ENCODE peak calls at places on chromosome 9, in ten cellular contexts. N is A549, G is body of pancreas, W is NB4, O is tibial nerve, A is stomach, S is sigmoid colon, R is HCT116, B is prostate gland, Q is transverse colon. X is an unnamed sample.

GRCh38 chr9:6628714-6629113 is 16.8 kb downstream of the GLDC start:
- DNase-seq in N (no peak), G (no peak), W (peak; percentile 25), O (no peak), A (no peak), S (no peak), R (no peak), B (no peak), Q (no peak), X (no peak)

GRCh38 chr9:124394596-124394995 is 20.6 kb downstream of the PSMB7 start:
- DNase-seq in N (no peak), G (no peak), W (peak; percentile 40), O (no peak), A (no peak), S (no peak), R (no peak), B (no peak), Q (no peak), X (no peak)

GRCh38 chr9:71549023-71549422 is 219.3 kb downstream of the CEMIP2 start:
- DNase-seq in N (no peak), G (no peak), W (peak; percentile 1), O (no peak), A (no peak), S (no peak), R (no peak), B (no peak), Q (no peak), X (no peak)

GRCh38 chr9:82101475-82101874 is 112.9 kb downstream of the SPATA31D1 start:
- DNase-seq in N (no peak), G (no peak), W (peak; percentile 5), O (no peak), A (no peak), S (no peak), R (peak; percentile 6), B (no peak), Q (no peak), X (no peak)

GRCh38 chr9:79610019-79610760 is 38.4 kb downstream of the TLE4 start:
- DNase-seq in N (no peak), G (no peak), W (peak; percentile 13), O (no peak), A (no peak), S (no peak), R (no peak), B (no peak), Q (no peak), X (no peak)

GRCh38 chr9:20292002-20292401 is 330.3 kb downstream of the MLLT3 start:
- DNase-seq in N (peak; percentile 46), G (no peak), W (no peak), O (no peak), A (no peak), S (no peak), R (peak; percentile 60), B (no peak), Q (no peak), X (no peak)

GRCh38 chr9:111691686-111692329 is 30.4 kb downstream of the GNG10 start:
- DNase-seq in N (peak; percentile 16), G (no peak), W (peak; percentile 60), O (no peak), A (no peak), S (no peak), R (peak; percentile 24), B (no peak), Q (no peak), X (peak; percentile 41)

GRCh38 chr9:93259490-93260289 is 75.8 kb downstream of the WNK2 start:
- DNase-seq in N (no peak), G (peak; percentile 3), W (no peak), O (no peak), A (peak; percentile 22), S (peak; percentile 40), R (no peak), B (no peak), Q (peak; percentile 4), X (no peak)

GRCh38 chr9:120235081-120235480 is 344.9 kb downstream of the CDK5RAP2 start:
- DNase-seq in N (no peak), G (no peak), W (no peak), O (no peak), A (no peak), S (no peak), R (no peak), B (no peak), Q (no peak), X (no peak)

GRCh38 chr9:125650271-125650737 is 56.7 kb downstream of the MAPKAP1 start:
- DNase-seq in N (no peak), G (no peak), W (peak; percentile 86), O (no peak), A (no peak), S (no peak), R (no peak), B (no peak), Q (no peak), X (no peak)

GRCh38 chr9:125648294-125648693 is 58.7 kb downstream of the MAPKAP1 start:
- DNase-seq in N (no peak), G (no peak), W (no peak), O (no peak), A (no peak), S (no peak), R (no peak), B (no peak), Q (no peak), X (no peak)

GRCh38 chr9:125649315-125649714 is 57.7 kb downstream of the MAPKAP1 start:
- DNase-seq in N (peak; percentile 51), G (no peak), W (peak; percentile 75), O (no peak), A (no peak), S (no peak), R (peak; percentile 74), B (no peak), Q (no peak), X (no peak)

GRCh38 chr9:125651907-125652306 is 55.1 kb downstream of the MAPKAP1 start:
- DNase-seq in N (no peak), G (no peak), W (no peak), O (no peak), A (no peak), S (no peak), R (no peak), B (no peak), Q (no peak), X (no peak)

DNA sequence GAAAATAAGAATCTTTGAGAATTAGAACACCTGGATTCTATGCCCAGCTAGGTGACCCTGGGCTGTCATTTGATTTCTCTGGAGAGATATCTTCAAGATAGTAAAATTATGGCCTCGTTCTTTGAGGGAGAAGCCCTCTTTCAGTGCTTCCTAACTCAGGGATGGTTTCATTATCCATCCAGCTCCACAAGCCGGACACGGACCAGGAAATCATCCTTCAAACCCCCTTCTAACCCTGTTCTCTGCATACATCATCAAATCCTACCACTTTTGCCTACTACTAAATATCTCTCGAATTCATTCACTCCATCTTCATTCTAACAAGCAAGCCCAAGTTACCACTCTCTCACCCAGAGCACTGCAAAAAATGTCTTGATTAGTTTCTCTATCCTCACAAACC is 57.2 kb downstream of the MAPKAP1 start:
- DNase-seq in N (no peak), G (no peak), W (no peak), O (no peak), A (no peak), S (no peak), R (no peak), B (no peak), Q (no peak), X (no peak)
- TF ChIP-seq POLR2A in N (no peak), G (no peak), W (no peak), O (no peak), A (no peak), S (no peak), R (no peak), B (no peak), Q (no peak), X (no peak)

DNA sequence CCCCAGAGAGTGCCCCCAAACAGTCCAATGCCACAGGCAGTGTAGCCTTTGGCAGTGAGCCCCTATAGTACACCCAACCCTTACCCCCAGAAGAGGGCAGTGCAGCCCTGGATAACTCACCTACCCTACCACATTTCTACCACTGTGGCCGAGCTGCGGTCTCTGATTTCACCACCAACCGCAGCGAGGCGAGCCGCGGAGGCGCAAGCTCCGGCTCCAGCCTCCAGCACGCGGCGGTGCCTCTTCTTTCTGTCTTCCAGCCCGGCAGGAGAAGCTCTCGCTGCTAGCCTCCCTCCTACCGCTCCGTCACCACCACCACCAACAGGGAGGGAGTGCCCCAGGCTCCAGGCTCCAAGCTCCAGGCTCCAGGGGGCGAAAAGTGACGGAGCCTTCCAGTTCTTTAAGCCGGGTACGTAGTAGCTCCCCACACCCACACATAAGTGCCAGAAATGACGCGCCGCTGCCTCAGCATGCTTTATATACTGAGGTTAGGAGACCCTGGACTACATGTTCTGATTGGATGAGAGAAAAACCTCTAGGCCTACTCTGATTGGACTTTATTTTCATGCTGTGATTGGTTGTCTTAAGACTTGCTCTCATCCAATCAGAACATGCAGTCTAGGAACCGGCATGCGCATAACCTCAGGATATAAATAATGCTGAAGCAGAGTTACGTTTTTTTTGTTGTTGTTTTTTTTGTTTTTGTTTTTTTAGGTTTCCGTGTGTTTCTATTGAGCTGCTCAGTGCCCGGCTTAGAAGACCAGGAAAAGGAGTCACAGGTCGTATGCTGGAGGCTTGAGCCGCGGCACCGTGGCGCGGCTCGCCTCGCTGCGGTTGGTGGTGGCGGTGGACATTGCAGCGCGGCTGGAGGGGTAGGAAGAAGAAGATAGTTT is at the start of gene PCAT7:
- DNase-seq in N (peak; percentile 64), G (peak; percentile 90), W (peak; percentile 92), O (no peak), A (peak; percentile 90), S (no peak), R (peak; percentile 74), B (peak; percentile 36), Q (peak; percentile 84), X (peak; percentile 42)
- TF ChIP-seq POLR2A in N (peak; percentile 71), G (no peak), W (peak; percentile 12), O (no peak), A (no peak), S (no peak), R (peak; percentile 92), B (no peak), Q (peak; percentile 55), X (no peak)

GRCh38 chr9:74138182-74138581 is 359.0 kb upstream of the RORB start:
- DNase-seq in N (no peak), G (no peak), W (no peak), O (no peak), A (no peak), S (no peak), R (no peak), B (no peak), Q (no peak), X (no peak)
- TF ChIP-seq POLR2A in N (no peak), G (no peak), W (no peak), O (no peak), A (no peak), S (no peak), R (no peak), B (no peak), Q (no peak), X (no peak)

DNA sequence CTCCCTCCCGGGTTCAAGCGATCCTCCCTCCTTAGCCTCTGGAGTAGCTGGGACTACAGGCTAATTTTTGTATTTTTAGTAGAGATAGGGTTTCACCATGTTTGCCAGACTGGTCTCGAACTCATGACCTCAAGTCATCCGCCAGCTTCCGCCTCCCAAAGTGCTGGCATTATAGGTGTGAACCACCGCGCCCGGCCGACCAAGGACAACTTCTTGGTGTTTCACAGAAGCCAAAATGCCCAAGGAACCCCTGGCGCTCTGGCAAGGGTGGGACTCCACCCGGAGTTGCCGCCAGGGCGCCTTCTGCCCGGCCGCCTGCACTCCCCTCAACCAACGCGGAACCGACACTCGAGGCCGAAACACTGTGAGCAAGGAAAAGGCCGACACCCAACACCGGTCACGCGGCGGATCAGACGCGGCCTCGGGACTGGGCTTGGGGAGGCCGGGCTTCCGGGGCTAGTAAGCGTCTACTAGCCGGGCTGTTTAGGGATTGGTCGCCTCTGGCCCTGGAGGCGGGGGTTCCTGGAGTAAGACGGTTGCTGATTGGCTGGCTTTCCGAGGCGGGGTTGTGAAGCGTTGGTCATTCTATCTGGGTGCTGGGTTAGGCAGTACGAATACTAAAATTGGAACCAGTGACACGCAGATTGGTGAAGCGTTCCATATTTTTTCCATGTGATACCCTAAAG is 7.7 kb upstream of the CFAP157 start:
- DNase-seq in N (peak; percentile 98), G (peak; percentile 97), W (no peak), O (peak; percentile 96), A (peak; percentile 96), S (peak; percentile 99), R (peak; percentile 96), B (peak; percentile 94), Q (peak; percentile 95), X (peak; percentile 93)
- TF ChIP-seq POLR2A in N (peak; percentile 66), G (no peak), W (no peak), O (peak; percentile 48), A (no peak), S (peak; percentile 26), R (peak; percentile 54), B (peak; percentile 58), Q (peak; percentile 52), X (peak; percentile 45)